ENCODE peak calls at places on chromosome 10, in four cellular contexts. B is A549, S is endothelial cell of umbilical vein, E is HepG2. G is an unnamed sample.

GRCh38 chr10:103507235-103508191 is 14.0 kb downstream of the NEURL1 start:
- DNase-seq in B (no peak), S (no peak), E (no peak), G (peak)

GRCh38 chr10:124739119-124739921 is 4.9 kb downstream of the FAM53B start:
- DNase-seq in S (no peak), E (no peak), B (no peak), G (no peak)

GRCh38 chr10:13349776-13350274 is 1.7 kb upstream of the SEPHS1 start:
- DNase-seq in B (no peak), E (no peak), S (peak), G (peak)

GRCh38 chr10:93198401-93199175 is 124.9 kb downstream of the CYP26A1 start:
- DNase-seq in B (no peak), S (no peak), E (no peak), G (no peak)

GRCh38 chr10:13956826-13957225 is 370.1 kb downstream of the PRPF18 start:
- DNase-seq in B (no peak), S (no peak), E (peak), G (no peak)

GRCh38 chr10:117723343-117723742 is 180.8 kb downstream of the EMX2 start:
- DNase-seq in S (no peak), E (no peak), B (no peak), G (no peak)

GRCh38 chr10:56096226-56096517 is 264.9 kb downstream of the ZWINT start:
- DNase-seq in S (no peak), E (no peak), B (no peak), G (no peak)

GRCh38 chr10:80072584-80072983 is 5.9 kb upstream of the TMEM254 start:
- DNase-seq in S (no peak), B (no peak), E (no peak), G (no peak)

GRCh38 chr10:135601-136464 is 578 bp downstream of the ZMYND11 start:
- DNase-seq in S (peak), B (peak), E (peak), G (peak)

GRCh38 chr10:132395704-132396494 is 1.1 kb upstream of the PWWP2B start:
- DNase-seq in B (no peak), E (peak), S (peak), G (no peak)

GRCh38 chr10:44314802-44315460 is 70.0 kb downstream of the CXCL12 start:
- DNase-seq in B (no peak), E (no peak), S (no peak), G (no peak)

GRCh38 chr10:32241946-32242345 is 105.0 kb downstream of the EPC1 start:
- DNase-seq in E (no peak), B (no peak), S (no peak), G (no peak)

GRCh38 chr10:80485410-80486135 is 31.5 kb downstream of the TSPAN14 start:
- DNase-seq in B (no peak), S (no peak), E (no peak), G (peak)

DNA sequence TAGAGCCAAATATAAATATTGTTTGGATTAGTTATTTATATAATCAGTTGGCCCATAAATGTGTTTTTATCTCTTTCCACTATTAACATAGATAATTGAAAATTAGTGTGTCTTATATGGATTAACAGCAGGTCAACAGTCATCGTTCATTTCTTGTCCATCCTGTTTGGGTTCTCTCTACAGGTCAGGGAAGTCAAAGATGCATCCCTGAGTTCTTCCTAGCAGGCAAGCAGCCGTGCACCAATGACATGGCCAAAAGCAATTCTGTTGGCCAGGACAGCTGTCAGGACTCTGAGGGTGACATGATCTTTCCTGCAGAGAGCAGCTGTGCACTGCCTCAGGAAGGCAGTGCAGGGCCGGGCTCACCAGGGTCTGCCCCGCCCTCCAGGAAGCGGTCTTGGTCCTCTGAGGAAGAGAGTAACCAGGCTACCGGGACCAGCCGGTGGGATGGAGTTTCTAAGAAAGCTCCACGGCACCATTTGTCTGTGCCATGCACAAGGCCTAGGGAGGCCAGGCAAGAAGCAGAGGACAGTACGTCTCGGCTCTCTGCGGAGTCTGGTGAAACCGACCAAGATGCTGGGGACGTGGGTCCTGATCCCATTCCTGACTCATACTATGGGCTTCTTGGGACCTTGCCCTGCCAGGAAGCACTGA is 15.9 kb downstream of the FBH1 start:
- DNase-seq in S (no peak), E (no peak), B (no peak), G (no peak)
- TF ChIP-seq MAX in S (no peak), E (no peak), B (no peak), G (no peak)

GRCh38 chr10:35925511-35925910 is 283.4 kb upstream of the FZD8 start:
- DNase-seq in S (peak), E (no peak), B (no peak), G (no peak)
- TF ChIP-seq POLR2A in S (no peak), E (no peak), B (no peak), G (no peak)

GRCh38 chr10:22690158-22690557 is 24.2 kb downstream of the PIP4K2A start:
- DNase-seq in B (no peak), S (no peak), E (no peak), G (no peak)

GRCh38 chr10:22693371-22693784 is 21.0 kb downstream of the PIP4K2A start:
- DNase-seq in S (no peak), E (no peak), B (no peak), G (peak)

GRCh38 chr10:22693860-22694259 is 20.5 kb downstream of the PIP4K2A start:
- DNase-seq in E (no peak), S (no peak), B (no peak), G (no peak)

GRCh38 chr10:22686347-22686746 is 28.0 kb downstream of the PIP4K2A start:
- DNase-seq in S (no peak), E (peak), B (no peak), G (peak)

DNA sequence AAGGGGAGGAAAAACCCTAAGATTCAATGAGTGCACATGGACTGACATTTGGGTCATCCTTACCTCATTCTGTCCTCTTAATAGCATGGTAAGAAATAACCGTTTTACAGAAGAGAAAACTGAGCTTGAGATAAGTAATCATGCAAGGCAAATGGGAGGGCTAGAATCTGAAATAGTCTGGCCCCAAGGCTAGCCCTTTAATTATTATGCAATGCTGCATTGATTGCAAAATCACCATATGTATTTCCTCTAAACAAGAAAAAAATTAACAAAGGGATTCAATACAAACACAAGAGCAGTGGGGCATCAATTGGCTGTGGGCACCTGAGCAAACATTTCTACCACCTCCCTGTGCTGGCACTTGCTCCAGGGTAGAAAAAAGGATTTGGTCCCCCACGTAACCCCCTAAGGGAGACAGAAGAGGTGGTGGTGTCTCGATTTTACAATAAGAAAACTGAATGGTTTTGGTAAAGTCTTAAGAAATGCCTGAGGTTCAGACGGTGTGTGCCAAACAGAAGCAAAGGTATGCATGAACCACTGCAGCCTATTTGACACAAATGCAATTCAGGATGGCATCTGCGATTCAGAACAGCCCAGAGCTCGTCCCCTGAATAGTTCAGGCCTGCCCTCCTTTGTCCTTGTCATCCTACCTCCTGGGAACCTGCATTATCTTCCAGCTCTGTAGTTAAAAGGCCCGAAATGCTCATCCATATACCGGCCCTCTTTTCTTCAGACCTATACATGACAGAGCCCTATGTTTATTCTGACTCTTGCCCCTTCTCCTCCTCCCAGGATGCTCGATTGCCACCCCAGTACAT is 23.6 kb downstream of the PIP4K2A start:
- DNase-seq in S (no peak), E (no peak), B (no peak), G (peak)
- TF ChIP-seq MYC in S (no peak), E (no peak), B (no peak), G (no peak)

DNA sequence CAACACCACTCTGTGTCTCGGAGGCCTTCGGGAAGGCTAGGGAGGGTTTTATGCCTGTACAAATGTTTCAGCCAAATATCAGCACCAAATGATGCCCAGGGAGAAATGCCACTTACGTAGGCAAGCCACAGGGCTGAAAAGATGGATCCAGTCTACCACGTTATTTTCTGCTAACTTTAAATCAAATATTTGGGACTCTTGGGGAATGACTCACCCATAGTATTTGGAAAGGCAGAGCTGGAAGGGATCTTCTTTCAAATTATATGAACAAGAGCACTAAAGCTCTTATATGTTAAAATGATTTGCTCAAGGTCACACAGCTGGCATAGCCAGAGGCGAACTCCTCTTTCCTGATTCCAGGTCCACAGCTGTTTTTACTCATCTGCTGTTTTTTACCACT is 591.4 kb downstream of the SORCS1 start:
- DNase-seq in E (no peak), S (no peak), B (no peak), G (no peak)
- TF ChIP-seq MAX in E (no peak), S (no peak), B (no peak), G (no peak)

GRCh38 chr10:66295602-66296001 is 630.2 kb upstream of the LRRTM3 start:
- DNase-seq in E (no peak), S (no peak), B (no peak), G (no peak)
- TF ChIP-seq POLR2A in E (no peak), S (no peak), B (no peak), G (no peak)

G was measured in NB4.